ENCODE peak calls at places on chromosomes 2 and 18, in six cellular contexts. C, S, L, O, B and X are unnamed samples.

GRCh38 chr2:226431301-226431955 is 368.2 kb downstream of the IRS1 start:
- DNase-seq in L (no peak), S (no peak), B (no peak), O (no peak), C (peak), X (no peak)

GRCh38 chr2:62147610-62148301 is 48.2 kb upstream of the B3GNT2 start:
- DNase-seq in B (peak), L (no peak), S (no peak), O (no peak), C (peak), X (no peak)

GRCh38 chr2:42013409-42013808 is 34.4 kb upstream of the PKDCC start:
- DNase-seq in L (no peak), C (peak), B (no peak), S (no peak), O (no peak), X (no peak)

GRCh38 chr2:224126459-224126858 is 87.4 kb upstream of the SERPINE2 start:
- DNase-seq in S (no peak), B (no peak), C (peak), L (no peak), O (no peak), X (no peak)

GRCh38 chr2:204010611-204011560 is 74.3 kb downstream of the ICOS start:
- DNase-seq in C (peak), B (no peak), O (no peak), S (no peak), L (no peak), X (no peak)

GRCh38 chr2:144518744-144519596 is 949 bp downstream of the ZEB2 start:
- DNase-seq in B (no peak), O (no peak), S (no peak), C (peak), L (no peak), X (peak)

GRCh38 chr2:133266926-133267590 is 301.2 kb downstream of the NCKAP5 start:
- DNase-seq in L (peak), O (no peak), B (no peak), C (peak), S (no peak), X (no peak)

GRCh38 chr18:5414546-5414945 is 119.0 kb upstream of the ZBTB14 start:
- DNase-seq in L (peak), B (no peak), O (no peak), C (no peak), S (no peak), X (no peak)

GRCh38 chr18:56086786-56087185 is 498.8 kb upstream of the TCF4 start:
- DNase-seq in C (no peak), L (no peak), O (no peak), B (no peak), S (peak), X (no peak)

GRCh38 chr2:197011777-197012641 is 85.5 kb upstream of the PGAP1 start:
- DNase-seq in O (no peak), B (no peak), L (no peak), S (no peak), C (peak), X (no peak)

GRCh38 chr2:102129956-102130650 is 12.4 kb upstream of the IL1R1 start:
- DNase-seq in C (no peak), B (no peak), O (no peak), L (no peak), S (no peak), X (no peak)

GRCh38 chr2:26542194-26542455 is 64.2 kb upstream of the OTOF start:
- DNase-seq in S (no peak), C (no peak), B (no peak), O (no peak), L (no peak), X (no peak)

GRCh38 chr18:24321071-24321470 is 76.6 kb downstream of the OSBPL1A start:
- DNase-seq in S (no peak), L (no peak), B (no peak), C (peak), O (no peak), X (no peak)

GRCh38 chr2:85189606-85190270 is 56.5 kb downstream of the TCF7L1 start:
- DNase-seq in B (no peak), C (no peak), S (no peak), O (no peak), L (peak), X (no peak)

GRCh38 chr2:212274215-212274614 is 264.4 kb downstream of the ERBB4 start:
- DNase-seq in B (no peak), L (no peak), C (no peak), S (no peak), O (no peak), X (no peak)

GRCh38 chr18:2441544-2441943 is 129.8 kb downstream of the METTL4 start:
- DNase-seq in C (peak), L (no peak), S (no peak), B (no peak), O (no peak), X (no peak)

GRCh38 chr2:221107424-221107823 is 464.7 kb downstream of the EPHA4 start:
- DNase-seq in B (no peak), L (no peak), O (no peak), S (no peak), C (no peak), X (no peak)

GRCh38 chr2:226514895-226515294 is 284.7 kb downstream of the IRS1 start:
- DNase-seq in B (no peak), C (peak), O (no peak), L (no peak), S (no peak), X (no peak)

GRCh38 chr2:150169230-150169629 is 318.2 kb downstream of the RND3 start:
- DNase-seq in L (no peak), O (peak), B (no peak), C (peak), S (no peak), X (no peak)

GRCh38 chr2:2256011-2256410 is 75.1 kb downstream of the MYT1L start:
- DNase-seq in O (no peak), C (no peak), L (no peak), B (no peak), S (no peak), X (no peak)

GRCh38 chr2:144950874-144951560 is 431.1 kb upstream of the ZEB2 start:
- DNase-seq in C (peak), S (no peak), B (peak), O (no peak), L (no peak), X (no peak)

GRCh38 chr18:60019463-60019840 is 119.7 kb downstream of the PMAIP1 start:
- DNase-seq in S (no peak), C (peak), O (no peak), L (no peak), B (peak), X (no peak)

GRCh38 chr2:201254331-201254730 is 6.0 kb upstream of the CASP8 start:
- DNase-seq in L (no peak), C (peak), S (no peak), O (peak), B (no peak), X (no peak)

GRCh38 chr2:172572981-172573380 is 17.1 kb downstream of the PDK1 start:
- DNase-seq in B (no peak), C (peak), L (no peak), S (no peak), O (no peak), X (no peak)

GRCh38 chr2:160241251-160242137 is 41.4 kb upstream of the ITGB6 start:
- DNase-seq in S (no peak), O (peak), C (peak), L (no peak), B (no peak), X (no peak)

GRCh38 chr2:202311823-202312388 is 46.3 kb downstream of the NOP58 start:
- DNase-seq in L (no peak), O (no peak), C (no peak), S (no peak), B (no peak), X (no peak)

DNA sequence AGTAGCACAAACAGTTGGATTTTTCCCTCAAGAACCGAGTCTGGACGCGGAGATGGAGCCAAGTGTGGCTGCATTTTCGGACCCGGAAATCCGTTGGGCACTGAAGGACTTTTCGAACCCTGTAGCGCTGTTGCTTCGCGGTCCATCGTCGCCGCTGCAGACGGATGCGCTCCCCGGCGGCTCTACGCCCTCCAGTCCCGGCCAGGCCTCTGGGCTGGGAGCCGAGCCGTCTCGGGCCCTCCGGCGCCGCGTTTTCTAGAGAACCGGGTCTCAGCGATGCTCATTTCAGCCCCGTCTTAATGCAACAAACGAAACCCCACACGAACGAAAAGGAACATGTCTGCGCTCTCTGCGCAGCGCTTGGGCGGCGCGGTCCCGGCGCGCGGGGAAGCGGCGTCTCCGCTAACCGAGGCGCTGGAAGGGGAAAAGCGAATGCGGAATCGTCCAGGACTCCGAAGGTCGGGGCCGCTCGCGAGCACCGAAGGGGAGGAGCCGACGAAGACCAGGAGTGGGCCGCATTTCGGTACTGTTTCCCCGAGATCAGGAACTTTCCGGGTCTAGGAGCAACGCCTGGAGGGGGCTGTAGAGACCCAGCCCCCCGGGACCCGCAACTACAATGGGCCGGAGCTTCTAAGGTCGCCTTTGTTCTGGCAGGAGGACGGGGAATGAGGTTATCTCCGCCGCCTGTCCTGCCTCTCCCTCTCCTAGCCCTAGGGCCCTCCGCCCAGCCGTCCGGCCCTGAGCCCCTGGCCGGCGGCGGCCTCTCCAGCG is 3.2 kb downstream of the EMX1 start:
- DNase-seq in L (no peak), S (no peak), C (peak), O (peak), B (no peak), X (no peak)
- H3K4me3 ChIP-seq in L (peak), S (no peak), C (peak), O (peak), B (peak), X (no peak)

DNA sequence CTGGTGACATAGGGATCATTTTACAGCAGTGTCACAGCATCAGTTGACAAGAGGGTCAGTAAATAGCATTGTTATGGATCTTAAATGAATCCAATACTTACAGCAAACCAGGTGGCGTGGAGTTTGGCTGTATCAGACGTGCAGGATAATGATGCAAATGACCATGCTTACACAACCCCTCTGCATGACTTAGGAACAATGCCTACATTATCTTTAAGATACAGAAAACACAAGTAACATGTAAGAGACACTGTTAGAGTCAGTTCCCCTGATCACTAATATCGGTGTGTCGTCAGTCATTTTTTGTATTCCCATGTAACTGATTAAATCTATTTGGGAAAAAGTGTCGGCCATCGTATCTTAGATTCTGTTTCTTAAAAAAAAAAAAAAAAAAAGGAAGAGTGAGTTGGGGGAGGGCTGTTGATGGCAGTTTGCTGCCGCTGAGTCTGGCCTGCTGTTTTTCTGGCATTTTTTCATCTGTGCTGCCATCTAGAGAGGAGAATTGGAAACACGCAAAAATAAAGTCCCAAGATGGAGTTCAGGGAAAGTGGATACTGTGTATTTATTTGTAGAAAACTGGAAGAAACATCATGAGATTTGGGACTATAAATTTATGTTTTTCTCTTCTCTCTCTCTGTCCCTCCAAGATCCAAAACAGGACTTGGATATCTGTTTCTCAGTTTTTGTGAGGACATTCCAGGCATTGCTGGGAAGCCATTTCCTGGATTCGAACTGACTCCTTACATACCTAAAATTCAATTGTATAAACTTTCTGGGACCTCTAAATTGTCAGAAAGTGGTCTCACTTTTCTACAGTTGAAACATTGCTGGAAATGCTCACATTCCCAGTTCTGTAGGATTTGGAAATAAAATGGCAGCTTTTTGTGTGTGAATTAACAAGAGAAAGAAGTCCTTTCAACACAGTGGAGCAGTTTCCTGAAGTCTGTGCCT is 60.3 kb upstream of the AGPS start:
- DNase-seq in L (peak), B (peak), C (peak), S (peak), O (peak), X (peak)
- H3K4me3 ChIP-seq in L (no peak), B (no peak), C (peak), S (no peak), O (no peak), X (no peak)

GRCh38 chr2:127906206-127906926 is 20.6 kb upstream of the AMMECR1L start:
- DNase-seq in S (no peak), B (no peak), L (no peak), O (no peak), C (peak), X (no peak)
- H3K4me3 ChIP-seq in S (no peak), B (no peak), L (no peak), O (no peak), C (no peak), X (no peak)

GRCh38 chr2:230439590-230439989 is 23.6 kb downstream of the SP100 start:
- DNase-seq in B (no peak), S (no peak), C (no peak), L (no peak), O (no peak), X (no peak)
- H3K4me3 ChIP-seq in B (no peak), S (no peak), C (peak), L (no peak), O (no peak), X (no peak)